ENCODE peak calls at places on chromosome 5, in four cellular contexts. Y is endothelial cell; I is AG20443; F is activated naive CD4-positive, alpha-beta T cell. L is an unnamed sample.
A peak's percentile ranks its signal among the peaks of the same experiment; 100 is the strongest.

GRCh38 chr5:178119915-178120660 is 6.8 kb downstream of the N4BP3 start:
- DNase-seq in F (no peak), I (no peak), Y (no peak), L (no peak)

GRCh38 chr5:173326501-173326960 is 1.7 kb downstream of the STC2 start:
- DNase-seq in Y (no peak), F (no peak), I (peak; percentile 80), L (no peak)

GRCh38 chr5:13878357-13878756 is 66.1 kb downstream of the DNAH5 start:
- DNase-seq in Y (no peak), F (no peak), I (no peak), L (no peak)

GRCh38 chr5:138448481-138449398 is 9.9 kb downstream of the REEP2 start:
- DNase-seq in F (no peak), I (peak; percentile 65), Y (no peak), L (no peak)

GRCh38 chr5:73701566-73701965 is 75.6 kb downstream of the ARHGEF28 start:
- DNase-seq in I (no peak), Y (no peak), F (no peak), L (no peak)

GRCh38 chr5:139481122-139481533 is 1.4 kb downstream of the STING1 start:
- DNase-seq in Y (no peak), F (peak; percentile 18), I (peak; percentile 61), L (no peak)

GRCh38 chr5:175576591-175576990 is 81.3 kb upstream of the HRH2 start:
- DNase-seq in F (no peak), I (no peak), Y (no peak), L (no peak)

GRCh38 chr5:56097055-56097454 is 102.3 kb upstream of the IL6ST start:
- DNase-seq in Y (no peak), I (no peak), F (no peak), L (no peak)

GRCh38 chr5:94632024-94632423 is 13.6 kb downstream of the SLF1 start:
- DNase-seq in F (no peak), Y (no peak), I (no peak), L (no peak)

GRCh38 chr5:180608572-180609310 is 17.4 kb upstream of the SCGB3A1 start:
- DNase-seq in I (no peak), Y (no peak), F (no peak), L (no peak)

GRCh38 chr5:159773062-159773924 is 143.0 kb upstream of the ADRA1B start:
- DNase-seq in F (peak; percentile 31), I (peak; percentile 94), Y (peak; percentile 34), L (peak; percentile 41)

GRCh38 chr5:76468625-76469410 is 65.7 kb downstream of the IQGAP2 start:
- DNase-seq in F (no peak), I (no peak), Y (no peak), L (no peak)

GRCh38 chr5:38467353-38468040 is 88.9 kb downstream of the LIFR start:
- DNase-seq in F (no peak), Y (no peak), I (peak; percentile 47), L (no peak)

GRCh38 chr5:139458580-139459407 is 3.7 kb downstream of the ECSCR start:
- DNase-seq in Y (no peak), I (peak; percentile 90), F (peak; percentile 62), L (peak; percentile 41)

GRCh38 chr5:129904667-129905466 is 602 bp downstream of the CHSY3 start:
- DNase-seq in I (peak; percentile 58), F (no peak), Y (peak; percentile 37), L (no peak)

GRCh38 chr5:124980174-124980941 is 233.9 kb upstream of the ZNF608 start:
- DNase-seq in Y (no peak), F (no peak), I (no peak), L (no peak)

GRCh38 chr5:149855371-149855770 is 89.2 kb downstream of the PDE6A start:
- DNase-seq in F (no peak), Y (no peak), I (no peak), L (no peak)

GRCh38 chr5:153613143-153613542 is 122.7 kb downstream of the GRIA1 start:
- DNase-seq in I (peak; percentile 19), F (no peak), Y (no peak), L (no peak)

GRCh38 chr5:84403773-84404172 is 19.1 kb upstream of the EDIL3 start:
- DNase-seq in Y (no peak), I (peak; percentile 67), F (no peak), L (no peak)

GRCh38 chr5:148913985-148914421 is 87.6 kb downstream of the ADRB2 start:
- DNase-seq in F (no peak), Y (no peak), I (peak; percentile 70), L (no peak)

GRCh38 chr5:109656829-109657228 is 32.9 kb upstream of the MAN2A1 start:
- DNase-seq in I (peak; percentile 83), Y (peak; percentile 10), F (peak; percentile 3), L (peak; percentile 1)

GRCh38 chr5:101679816-101680215 is 616.3 kb downstream of the SLCO4C1 start:
- DNase-seq in Y (no peak), F (no peak), I (peak; percentile 12), L (no peak)

GRCh38 chr5:72067682-72068470 is 39.4 kb upstream of the MAP1B start:
- DNase-seq in F (no peak), Y (no peak), I (peak; percentile 88), L (no peak)

GRCh38 chr5:133731951-133732350 is 119.6 kb upstream of the FSTL4 start:
- DNase-seq in I (no peak), F (no peak), Y (no peak), L (no peak)

GRCh38 chr5:159765760-159766517 is 150.3 kb upstream of the ADRA1B start:
- DNase-seq in I (no peak), F (no peak), Y (no peak), L (no peak)

GRCh38 chr5:107570805-107571531 is 99.8 kb downstream of the EFNA5 start:
- DNase-seq in Y (no peak), F (no peak), I (no peak), L (no peak)

GRCh38 chr5:20105915-20106314 is 117.9 kb upstream of the CDH18 start:
- DNase-seq in Y (no peak), F (no peak), I (no peak), L (no peak)

GRCh38 chr5:151661968-151662732 is 24.6 kb downstream of the SPARC start:
- DNase-seq in I (no peak), F (no peak), Y (no peak), L (no peak)

GRCh38 chr5:9207820-9208418 is 338.0 kb downstream of the SEMA5A start:
- DNase-seq in F (no peak), I (no peak), Y (no peak), L (no peak)

GRCh38 chr5:41772785-41773442 is 97.3 kb downstream of the OXCT1 start:
- DNase-seq in Y (no peak), I (peak; percentile 21), F (no peak), L (no peak)

GRCh38 chr5:125870271-125870670 is 552.9 kb upstream of the GRAMD2B start:
- DNase-seq in F (no peak), Y (no peak), I (peak; percentile 28), L (no peak)

GRCh38 chr5:40477856-40478546 is 201.7 kb upstream of the PTGER4 start:
- DNase-seq in I (peak; percentile 59), Y (no peak), F (no peak), L (no peak)

GRCh38 chr5:18744441-18744840 is 1110.2 kb downstream of the TAF11L14 start:
- DNase-seq in I (no peak), Y (no peak), F (no peak), L (no peak)

GRCh38 chr5:15823413-15823812 is 323.4 kb downstream of the FBXL7 start:
- DNase-seq in F (no peak), Y (no peak), I (peak; percentile 57), L (no peak)

GRCh38 chr5:36575367-36575781 is 31.0 kb upstream of the SLC1A3 start:
- DNase-seq in Y (no peak), I (no peak), F (no peak), L (no peak)

GRCh38 chr5:79829260-79829659 is 139.6 kb downstream of the CMYA5 start:
- DNase-seq in F (no peak), Y (peak; percentile 43), I (peak; percentile 21), L (no peak)

GRCh38 chr5:150107909-150108447 is 21.6 kb upstream of the CSF1R start:
- DNase-seq in F (no peak), I (peak; percentile 75), Y (no peak), L (no peak)

L was measured in stimulated activated CD8-positive, alpha-beta memory T cell treated with anti-CD3 and anti-CD28 coated beads, Interleukin-2, amount 100 ng/mL, for 1 hour.